ENCODE peak calls at places on chromosomes 13 and 19, in ten cellular contexts. O is heart right ventricle, D is left ventricle myocardium inferior, W is HFFc6, P is uterus, U is adrenal gland, C is RWPE1, E is bronchial epithelial cell, Q is GM12865, X is GM23338. F is an unnamed sample.

GRCh38 chr13:20186771-20187170 is 6.0 kb downstream of the GJB2 start:
- DNase-seq in Q (no peak), U (no peak), E (no peak), X (no peak), P (no peak), O (no peak), D (no peak), C (no peak), W (no peak), F (no peak)

GRCh38 chr19:33726756-33727155 is 69.9 kb upstream of the KCTD15 start:
- DNase-seq in Q (no peak), U (no peak), P (no peak), D (no peak), W (no peak), E (no peak), O (no peak), C (no peak), X (no peak), F (no peak)

GRCh38 chr19:29690842-29691241 is 24.2 kb downstream of the C19orf12 start:
- DNase-seq in D (no peak), Q (peak; percentile 87), C (peak; percentile 58), P (no peak), O (no peak), W (peak; percentile 43), X (peak; percentile 83), U (no peak), E (peak; percentile 22), F (peak; percentile 77)

GRCh38 chr19:38057954-38058690 is 151.1 kb downstream of the SIPA1L3 start:
- DNase-seq in Q (no peak), P (no peak), D (no peak), E (no peak), C (no peak), O (no peak), U (no peak), X (no peak), W (no peak), F (no peak)

GRCh38 chr19:48644839-48645651 is 942 bp downstream of the CA11 start:
- DNase-seq in D (peak; percentile 72), E (peak; percentile 52), W (peak; percentile 45), X (peak; percentile 92), O (peak; percentile 85), Q (peak; percentile 79), C (peak; percentile 50), U (peak; percentile 86), P (peak; percentile 89), F (peak; percentile 91)

GRCh38 chr13:109427148-109427547 is 359.2 kb downstream of the IRS2 start:
- DNase-seq in X (no peak), E (no peak), Q (no peak), O (no peak), W (no peak), U (no peak), D (no peak), P (no peak), C (no peak), F (no peak)

GRCh38 chr13:31198524-31198923 is 1.3 kb upstream of the B3GLCT start:
- DNase-seq in E (no peak), P (no peak), O (no peak), W (no peak), X (no peak), U (no peak), C (no peak), Q (no peak), D (no peak), F (no peak)

GRCh38 chr19:56637976-56638555 is 4.9 kb upstream of the SMIM17 start:
- DNase-seq in P (peak; percentile 23), W (peak; percentile 37), X (peak; percentile 91), O (peak; percentile 89), C (peak; percentile 38), Q (peak; percentile 30), U (peak; percentile 88), D (peak; percentile 72), E (peak; percentile 49), F (peak; percentile 78)

GRCh38 chr13:84917252-84917878 is 881.9 kb downstream of the SLITRK6 start:
- DNase-seq in D (no peak), W (no peak), X (peak; percentile 21), U (no peak), C (peak; percentile 12), P (no peak), E (peak; percentile 55), O (no peak), Q (no peak), F (no peak)

GRCh38 chr13:39284801-39285388 is 246.6 kb downstream of the NHLRC3 start:
- DNase-seq in U (no peak), P (no peak), C (no peak), E (no peak), W (peak; percentile 4), D (peak; percentile 27), Q (no peak), X (peak; percentile 67), O (no peak), F (no peak)

GRCh38 chr19:11202488-11203193 is 5.3 kb upstream of the KANK2 start:
- DNase-seq in U (no peak), O (no peak), X (no peak), E (no peak), Q (no peak), P (no peak), C (no peak), W (no peak), D (no peak), F (no peak)

GRCh38 chr19:11205939-11206570 is 8.7 kb upstream of the KANK2 start:
- DNase-seq in D (no peak), X (no peak), W (no peak), P (no peak), O (no peak), C (no peak), U (no peak), Q (peak; percentile 60), E (no peak), F (no peak)

GRCh38 chr19:11204943-11205349 is 7.6 kb upstream of the KANK2 start:
- DNase-seq in Q (no peak), O (peak; percentile 48), U (peak; percentile 81), C (no peak), X (no peak), P (peak; percentile 70), W (no peak), E (no peak), D (no peak), F (no peak)

GRCh38 chr19:11203194-11204075 is 6.1 kb upstream of the KANK2 start:
- DNase-seq in Q (peak; percentile 44), C (peak; percentile 58), D (peak; percentile 77), O (peak; percentile 87), P (peak; percentile 98), X (peak; percentile 77), E (no peak), W (peak; percentile 93), U (peak; percentile 94), F (peak; percentile 48)

DNA sequence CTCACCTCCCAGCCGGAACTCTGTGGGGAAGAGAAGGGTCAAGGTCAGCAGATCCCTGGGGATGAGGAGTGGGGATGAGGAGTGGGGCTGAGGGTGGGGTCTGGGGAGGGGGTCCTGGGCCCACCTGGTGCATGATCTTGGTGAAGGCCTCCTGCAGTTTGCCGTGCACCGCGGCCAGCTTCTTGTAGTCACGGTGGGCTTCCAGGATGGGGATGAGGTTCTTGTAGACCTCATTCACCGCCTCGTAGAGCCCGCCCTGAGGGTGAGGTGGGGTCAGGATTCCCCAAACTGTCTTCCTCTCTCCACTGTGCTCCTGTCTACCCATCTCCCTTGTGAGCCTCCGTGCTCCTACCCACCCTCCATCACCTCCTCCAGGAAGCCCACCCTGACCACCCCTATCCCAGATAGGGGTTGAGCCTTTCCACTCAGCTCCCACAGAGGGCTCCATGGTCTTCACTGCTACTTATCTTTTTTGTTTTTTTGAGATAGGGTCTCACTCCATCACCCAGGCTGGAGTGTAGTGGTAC is 6.8 kb upstream of the KANK2 start:
- DNase-seq in X (no peak), U (no peak), Q (no peak), C (no peak), W (no peak), O (no peak), P (no peak), D (no peak), E (no peak), F (no peak)
- TF ChIP-seq CTCF in X (no peak), U (no peak), Q (no peak), C (peak; percentile 43), W (peak; percentile 70), O (no peak), P (no peak), D (no peak), E (no peak), F (no peak)

GRCh38 chr13:64441740-64442139 is 2788.4 kb downstream of the PCDH9 start:
- DNase-seq in E (no peak), P (no peak), Q (no peak), D (no peak), O (no peak), U (no peak), C (no peak), W (no peak), X (no peak), F (no peak)

DNA sequence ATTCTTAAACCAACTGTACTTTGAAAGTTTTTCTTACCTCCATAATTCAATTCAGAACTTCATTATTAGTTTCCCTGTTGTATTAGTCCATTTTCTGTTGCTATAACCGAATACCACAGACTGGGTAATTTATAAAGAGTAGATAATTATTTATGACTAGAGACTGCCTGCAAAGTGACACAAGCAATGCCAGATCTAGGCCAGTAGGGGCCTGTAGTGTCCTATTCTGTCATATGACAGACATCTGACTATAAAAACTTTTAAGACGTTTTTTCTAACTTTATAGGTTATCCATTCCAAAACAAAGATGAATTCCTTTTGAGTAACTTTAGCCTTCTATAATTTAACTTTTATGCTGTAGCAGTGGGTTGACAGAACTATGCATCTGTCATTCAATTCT is 2783.8 kb downstream of the PCDH9 start:
- DNase-seq in P (no peak), W (peak; percentile 16), U (no peak), X (peak; percentile 53), E (no peak), O (no peak), D (no peak), Q (no peak), C (peak; percentile 1), F (no peak)
- TF ChIP-seq CTCF in P (no peak), W (peak; percentile 74), U (no peak), X (peak; percentile 60), E (peak; percentile 16), O (no peak), D (no peak), Q (no peak), C (peak; percentile 21), F (no peak)

GRCh38 chr19:11890634-11891033 is 3.1 kb downstream of the ZNF69 start:
- DNase-seq in W (no peak), O (no peak), U (no peak), E (no peak), Q (no peak), D (no peak), X (no peak), C (no peak), P (no peak), F (no peak)

GRCh38 chr19:11887247-11887617 is 350 bp upstream of the ZNF69 start:
- DNase-seq in P (no peak), D (no peak), E (no peak), Q (no peak), C (no peak), U (no peak), X (peak; percentile 48), W (no peak), O (no peak), F (no peak)

GRCh38 chr19:11887618-11888531 is at the start of gene ZNF69:
- DNase-seq in W (peak; percentile 54), U (peak; percentile 90), P (peak; percentile 75), X (peak; percentile 98), C (no peak), O (peak; percentile 91), E (peak; percentile 28), Q (peak; percentile 36), D (peak; percentile 93), F (peak; percentile 83)
- TF ChIP-seq CTCF in W (peak; percentile 26), U (peak; percentile 21), P (no peak), X (peak; percentile 13), C (no peak), O (peak; percentile 51), E (peak; percentile 33), Q (no peak), D (peak; percentile 49), F (peak; percentile 20)

GRCh38 chr19:40908981-40909380 is 26.9 kb upstream of the CYP2A7 start:
- DNase-seq in Q (no peak), O (peak; percentile 37), C (no peak), W (no peak), E (no peak), X (peak; percentile 56), P (no peak), U (no peak), D (no peak), F (no peak)
- TF ChIP-seq CTCF in Q (no peak), O (peak; percentile 64), C (no peak), W (no peak), E (no peak), X (peak; percentile 36), P (no peak), U (no peak), D (no peak), F (no peak)